ENCODE peak calls at places on chromosomes 5 and 9, in four cellular contexts. Y is A549, R is K562, C is HepG2. Q is an unnamed sample.

GRCh38 chr9:37146372-37146771 is 26.0 kb downstream of the ZCCHC7 start:
- DNase-seq in Y (no peak), R (no peak), C (no peak), Q (no peak)

GRCh38 chr5:54326662-54327145 is 16.3 kb upstream of the ARL15 start:
- DNase-seq in Y (no peak), R (no peak), C (no peak), Q (no peak)

GRCh38 chr5:58266402-58266801 is 193.5 kb downstream of the PLK2 start:
- DNase-seq in Y (peak; percentile 16), R (no peak), C (no peak), Q (no peak)

GRCh38 chr9:72203205-72203803 is 54.1 kb downstream of the GDA start:
- DNase-seq in Y (peak; percentile 64), R (peak; percentile 16), C (peak; percentile 53), Q (no peak)

GRCh38 chr5:109880907-109881685 is 191.4 kb downstream of the MAN2A1 start:
- DNase-seq in Y (no peak), R (no peak), C (no peak), Q (no peak)

GRCh38 chr5:140561753-140562523 is 2.5 kb downstream of the APBB3 start:
- DNase-seq in Y (no peak), R (no peak), C (no peak), Q (no peak)

GRCh38 chr5:171484460-171484899 is 65.0 kb downstream of the FGF18 start:
- DNase-seq in Y (peak; percentile 73), R (peak; percentile 87), C (no peak), Q (peak; percentile 77)

GRCh38 chr9:116656977-116657376 is 30.1 kb upstream of the TRIM32 start:
- DNase-seq in Y (no peak), R (no peak), C (no peak), Q (no peak)

GRCh38 chr5:152178350-152178699 is 226.8 kb downstream of the NMUR2 start:
- DNase-seq in Y (no peak), R (no peak), C (no peak), Q (no peak)

GRCh38 chr5:36691993-36692392 is 85.6 kb downstream of the SLC1A3 start:
- DNase-seq in Y (no peak), R (no peak), C (no peak), Q (no peak)

GRCh38 chr9:112771359-112772214 is 21.0 kb downstream of the SNX30 start:
- DNase-seq in Y (no peak), R (no peak), C (no peak), Q (no peak)

GRCh38 chr5:39264528-39264927 is 45.2 kb upstream of the FYB1 start:
- DNase-seq in Y (no peak), R (no peak), C (no peak), Q (no peak)

GRCh38 chr9:35516481-35516880 is 26.6 kb downstream of the RUSC2 start:
- DNase-seq in Y (peak; percentile 33), R (no peak), C (no peak), Q (no peak)

GRCh38 chr5:172772112-172772906 is 1.3 kb upstream of the DUSP1 start:
- DNase-seq in Y (peak; percentile 80), R (peak; percentile 65), C (peak; percentile 92), Q (no peak)

GRCh38 chr5:150044712-150045111 is 41.6 kb downstream of the CSF1R start:
- DNase-seq in Y (no peak), R (no peak), C (no peak), Q (no peak)
- TF ChIP-seq RNF2 in Y (no peak), R (no peak), C (no peak), Q (no peak)

DNA sequence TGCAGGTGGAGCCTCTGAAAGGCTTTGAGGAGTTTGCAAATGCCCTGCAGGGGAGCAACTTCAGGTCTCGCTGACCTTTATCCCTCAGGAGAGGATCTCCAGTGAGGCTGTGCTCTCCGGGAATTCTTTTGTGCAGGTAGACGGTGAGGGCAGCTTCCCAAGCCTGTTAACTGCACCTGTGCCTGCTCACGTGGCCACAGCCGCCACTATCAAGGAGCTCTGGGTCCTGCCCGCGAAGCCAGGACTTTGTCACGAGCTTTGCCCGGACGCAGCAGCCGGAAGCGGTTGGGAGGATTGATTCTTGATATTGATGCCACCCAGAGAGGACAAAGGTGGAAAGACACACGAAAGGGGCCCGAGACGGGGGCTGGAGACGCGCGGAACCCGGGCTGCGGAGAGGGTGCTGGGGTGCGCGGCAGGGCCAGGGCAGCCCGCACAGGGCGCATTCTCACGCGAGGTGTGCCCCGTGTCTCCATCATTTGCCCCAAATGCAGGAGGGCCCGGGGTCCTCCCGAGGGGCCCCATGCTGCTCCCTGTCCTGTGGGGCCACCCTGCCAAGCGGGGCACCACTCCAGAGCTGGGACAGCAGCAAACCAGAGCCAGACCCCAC is 18.2 kb downstream of the SLC9A3 start:
- DNase-seq in Y (no peak), R (no peak), C (no peak), Q (no peak)
- TF ChIP-seq RNF2 in Y (no peak), R (no peak), C (no peak), Q (no peak)

GRCh38 chr5:148960070-148960769 is 102.6 kb downstream of the SH3TC2 start:
- DNase-seq in Y (no peak), R (no peak), C (no peak), Q (no peak)

GRCh38 chr5:148956632-148957385 is 106.1 kb downstream of the SH3TC2 start:
- DNase-seq in Y (no peak), R (no peak), C (no peak), Q (no peak)

GRCh38 chr5:148962200-148962550 is 100.7 kb downstream of the SH3TC2 start:
- DNase-seq in Y (no peak), R (no peak), C (no peak), Q (no peak)

GRCh38 chr5:148961261-148962199 is 101.3 kb downstream of the SH3TC2 start:
- DNase-seq in Y (no peak), R (no peak), C (no peak), Q (no peak)

DNA sequence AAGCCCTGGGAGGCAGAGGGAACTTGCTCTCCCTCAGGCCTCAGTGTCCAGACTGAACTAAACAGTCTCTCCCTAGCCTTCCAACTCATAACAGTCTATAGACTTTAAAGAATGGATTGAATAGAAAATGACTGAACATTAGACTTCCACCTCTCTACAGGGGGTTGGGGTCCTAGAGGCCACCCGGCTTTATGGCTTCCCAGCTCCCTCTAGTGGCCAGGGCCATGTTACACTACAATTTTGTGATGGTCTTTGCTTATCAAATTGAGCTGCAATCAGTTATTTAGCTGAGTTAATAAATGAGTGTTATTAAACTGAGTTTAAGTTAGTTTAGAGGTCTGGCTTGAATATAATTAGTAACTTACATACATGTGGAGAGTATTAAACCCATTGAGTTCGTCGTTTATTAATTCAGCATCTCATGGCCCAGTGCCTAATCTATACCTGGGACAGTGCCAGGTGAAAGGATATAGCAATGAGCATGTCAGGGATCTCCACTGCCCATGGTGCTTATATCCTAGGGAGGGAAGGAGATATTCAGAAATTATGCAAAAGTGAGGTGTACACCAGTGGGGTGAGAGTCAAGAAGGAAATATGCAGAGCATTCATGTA is 105.2 kb downstream of the SH3TC2 start:
- DNase-seq in Y (no peak), R (peak; percentile 74), C (peak; percentile 14), Q (no peak)
- TF ChIP-seq RNF2 in Y (no peak), R (no peak), C (no peak), Q (no peak)

DNA sequence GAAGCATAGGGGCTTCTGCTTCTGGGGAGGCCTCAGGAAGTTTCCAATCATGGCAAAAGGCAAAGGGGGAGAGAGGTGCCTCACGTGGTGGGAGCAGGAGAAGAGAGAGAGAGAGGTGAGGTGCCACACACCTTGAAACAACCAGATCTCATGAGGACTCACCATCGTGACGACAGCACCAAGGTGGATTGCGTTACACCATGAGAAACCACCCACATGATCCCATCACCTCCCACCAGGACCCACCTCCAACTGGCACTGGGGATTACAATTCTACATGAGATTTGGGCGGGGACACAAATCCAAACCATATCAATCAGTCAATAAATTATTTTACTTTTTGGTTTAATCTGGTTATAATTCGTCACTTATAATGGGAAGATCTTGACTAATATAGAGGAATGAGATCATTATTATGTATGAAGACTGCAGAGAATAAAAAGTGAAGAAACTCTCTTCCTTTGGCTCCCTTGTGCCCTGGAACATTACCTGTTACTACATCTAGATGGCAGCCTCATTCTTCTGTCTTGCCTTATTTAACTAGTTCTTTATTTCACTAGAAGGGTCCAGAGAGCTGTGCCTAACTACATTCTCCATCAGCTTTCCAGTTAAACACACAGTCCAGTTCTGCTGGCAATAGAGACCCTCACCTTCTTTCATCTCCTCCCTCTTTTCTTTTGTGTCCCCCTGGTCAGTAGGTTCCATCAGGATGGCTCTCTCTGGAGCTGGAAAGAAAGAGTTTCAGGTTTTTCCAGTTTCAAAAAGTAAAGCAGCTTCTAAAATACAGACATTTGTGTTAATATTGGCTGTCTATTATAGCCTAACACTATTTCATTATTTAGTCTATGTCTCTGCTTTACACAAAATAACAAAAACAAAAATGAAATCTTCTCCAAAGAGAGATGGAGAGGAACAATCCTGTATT is 21.7 kb upstream of the SPINK7 start:
- DNase-seq in Y (no peak), R (no peak), C (peak; percentile 21), Q (no peak)
- TF ChIP-seq RNF2 in Y (no peak), R (no peak), C (no peak), Q (no peak)

Q was measured in H1.